ENCODE peak calls at places on chromosome 10, in nine cellular contexts. M is esophagus squamous epithelium, L is A549, J is suprapubic skin, T is body of pancreas, P is HepG2, O is ovary, U is K562, R is NB4. D is an unnamed sample.
A peak's percentile ranks its signal among the peaks of the same experiment; 100 is the strongest.

GRCh38 chr10:27611209-27611608 is 107.1 kb downstream of the RAB18 start:
- DNase-seq in U (no peak), R (no peak), J (no peak), M (no peak), T (no peak), P (peak; percentile 2), O (no peak), L (peak; percentile 14), D (no peak)

GRCh38 chr10:24873281-24873683 is 79.1 kb downstream of the PRTFDC1 start:
- DNase-seq in T (no peak), J (no peak), R (peak; percentile 15), M (no peak), P (peak; percentile 68), L (peak; percentile 38), O (peak; percentile 35), U (peak; percentile 51), D (peak; percentile 40)

GRCh38 chr10:101695404-101695732 is 398 bp upstream of the FBXW4 start:
- DNase-seq in M (no peak), P (no peak), U (peak; percentile 18), T (no peak), O (no peak), L (no peak), J (no peak), R (no peak), D (no peak)

GRCh38 chr10:32141018-32141807 is 85.0 kb upstream of the KIF5B start:
- DNase-seq in J (no peak), R (no peak), L (peak; percentile 30), U (no peak), M (no peak), T (peak; percentile 38), P (no peak), O (no peak), D (no peak)

GRCh38 chr10:47189802-47190201 is 110.2 kb upstream of the GDF10 start:
- DNase-seq in J (no peak), L (no peak), O (no peak), P (no peak), R (no peak), T (no peak), U (no peak), M (no peak), D (no peak)

GRCh38 chr10:99172130-99172738 is 63.4 kb downstream of the HPSE2 start:
- DNase-seq in P (peak; percentile 32), M (no peak), J (no peak), R (peak; percentile 40), T (peak; percentile 64), U (peak; percentile 46), L (peak; percentile 60), O (no peak), D (no peak)

GRCh38 chr10:73838827-73839226 is 27.4 kb upstream of the NDST2 start:
- DNase-seq in P (no peak), T (no peak), R (no peak), U (no peak), J (no peak), O (no peak), M (no peak), L (no peak), D (no peak)

GRCh38 chr10:125520968-125521367 is 162.0 kb downstream of the TEX36 start:
- DNase-seq in R (no peak), T (no peak), L (no peak), J (no peak), P (no peak), M (no peak), O (no peak), U (no peak), D (no peak)

GRCh38 chr10:131245475-131246059 is 66.0 kb downstream of the TCERG1L start:
- DNase-seq in T (no peak), P (no peak), L (no peak), R (peak; percentile 20), U (no peak), O (no peak), M (no peak), J (no peak), D (no peak)

GRCh38 chr10:119620241-119620753 is 23.5 kb upstream of the TIAL1 start:
- DNase-seq in J (no peak), L (no peak), P (no peak), R (peak; percentile 64), U (no peak), M (no peak), T (no peak), O (no peak), D (no peak)

GRCh38 chr10:73577788-73578187 is 13.4 kb downstream of the USP54 start:
- DNase-seq in O (peak; percentile 73), U (no peak), J (no peak), R (no peak), P (no peak), M (no peak), T (peak; percentile 88), L (peak; percentile 8), D (peak; percentile 57)

GRCh38 chr10:92757066-92757716 is 67.4 kb downstream of the HHEX start:
- DNase-seq in J (peak; percentile 85), T (peak; percentile 49), R (peak; percentile 98), U (peak; percentile 90), O (peak; percentile 55), M (peak; percentile 43), P (peak; percentile 72), L (peak; percentile 61), D (peak; percentile 90)

GRCh38 chr10:94065787-94066186 is 72.1 kb downstream of the PLCE1 start:
- DNase-seq in P (no peak), L (no peak), R (no peak), T (no peak), J (no peak), U (no peak), M (no peak), O (no peak), D (no peak)

GRCh38 chr10:47380341-47381215 is 3.5 kb downstream of the ZNF488 start:
- DNase-seq in R (no peak), M (no peak), J (peak; percentile 65), O (no peak), P (no peak), U (no peak), L (no peak), T (peak; percentile 81), D (peak; percentile 6)

GRCh38 chr10:100024741-100025140 is 15.0 kb upstream of the DNMBP start:
- DNase-seq in P (no peak), O (no peak), U (no peak), J (no peak), L (no peak), R (no peak), T (no peak), M (no peak), D (peak; percentile 37)

GRCh38 chr10:29949411-29950011 is 109.9 kb downstream of the JCAD start:
- DNase-seq in J (no peak), T (no peak), R (no peak), L (peak; percentile 38), P (no peak), U (no peak), M (no peak), O (no peak), D (no peak)

GRCh38 chr10:21754410-21755011 is 220.5 kb downstream of the MLLT10 start:
- DNase-seq in U (no peak), M (no peak), P (peak; percentile 84), J (no peak), O (no peak), L (no peak), T (no peak), R (peak; percentile 76), D (no peak)

GRCh38 chr10:34491666-34492065 is 323.4 kb downstream of the PARD3 start:
- DNase-seq in M (no peak), L (peak; percentile 57), T (no peak), P (no peak), O (no peak), J (no peak), U (no peak), R (no peak), D (no peak)

GRCh38 chr10:48935141-48935540 is 4.5 kb downstream of the LRRC18 start:
- DNase-seq in L (no peak), U (no peak), M (no peak), O (no peak), P (no peak), T (no peak), J (peak; percentile 40), R (no peak), D (no peak)
- H3K4me3 ChIP-seq in L (no peak overlapping the region), U (no peak overlapping the region), M (no peak overlapping the region), O (no peak overlapping the region), P (no peak overlapping the region), T (no peak overlapping the region), J (no peak overlapping the region), R (no peak overlapping the region), D (no peak overlapping the region)

DNA sequence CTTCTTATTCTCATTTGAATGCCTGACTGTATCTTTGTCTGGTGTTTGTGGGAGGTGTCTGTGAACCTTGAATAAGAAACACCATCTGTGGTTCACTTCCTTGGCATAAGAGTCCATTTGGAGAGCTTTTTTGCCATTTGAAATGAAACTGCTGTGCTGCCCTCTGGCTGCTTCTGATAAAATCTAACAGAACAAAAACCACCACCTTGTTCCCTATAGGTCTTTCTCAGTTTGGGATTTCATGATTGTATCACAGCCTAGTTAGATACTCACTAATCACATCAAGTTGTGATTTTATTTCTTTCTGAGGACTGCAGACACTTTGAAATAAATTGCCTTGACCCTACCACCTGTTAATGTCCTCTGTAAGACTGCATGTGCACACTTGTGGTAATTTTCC is 102.7 kb upstream of the FAM13C start:
- DNase-seq in L (peak; percentile 2), J (no peak), P (peak; percentile 4), O (no peak), M (no peak), T (no peak), R (no peak), U (no peak), D (no peak)
- TF ChIP-seq CTCF in L (peak; percentile 16), J (no peak), P (peak; percentile 56), O (no peak), M (peak; percentile 34), T (no peak), R (no peak), U (no peak), D (no peak)

GRCh38 chr10:63522129-63522687 is 1.0 kb downstream of the REEP3 start:
- DNase-seq in O (no peak), M (no peak), T (no peak), P (no peak), L (peak; percentile 33), R (no peak), J (no peak), U (no peak), D (no peak)
- TF ChIP-seq POLR2A in O (no peak), M (no peak), T (no peak), P (no peak), L (no peak), R (no peak), J (no peak), U (no peak), D (no peak)

GRCh38 chr10:18140149-18140956 is at the start of gene CACNB2:
- DNase-seq in R (no peak), T (peak; percentile 85), O (peak; percentile 88), J (no peak), P (peak; percentile 10), M (no peak), U (no peak), L (peak; percentile 29), D (peak; percentile 29)
- H3K4me3 ChIP-seq in R (no peak within 1 kb of the TSS), T (peak within 1 kb of the TSS; percentile 73), O (peak within 1 kb of the TSS; percentile 66), J (peak within 1 kb of the TSS; percentile 79), P (peak within 1 kb of the TSS; percentile 43), M (peak within 1 kb of the TSS; percentile 63), U (no peak within 1 kb of the TSS), L (peak within 1 kb of the TSS; percentile 57), D (peak within 1 kb of the TSS; percentile 41)

D was measured in lower leg skin.